ENCODE peak calls at places on chromosomes 6 and 20, in six cellular contexts. O, D, M, N, P and R are unnamed samples. For H3K4me1, the result is how much of the 10 kb centered on the place peaks cover.

GRCh38 chr6:154847318-154847717 is 114.1 kb downstream of the SCAF8 start:
- DNase-seq in M (no peak), N (no peak), O (no peak), D (no peak), P (no peak), R (no peak)

GRCh38 chr6:3900744-3901351 is 51.7 kb downstream of the FAM50B start:
- DNase-seq in P (no peak), O (no peak), N (no peak), D (peak), M (no peak), R (no peak)

GRCh38 chr6:65149841-65150240 is 557.2 kb downstream of the EYS start:
- DNase-seq in M (no peak), P (no peak), D (no peak), O (no peak), N (no peak), R (no peak)

GRCh38 chr6:42079941-42080464 is 29.7 kb downstream of the TAF8 start:
- DNase-seq in M (no peak), P (no peak), D (no peak), O (no peak), N (no peak), R (peak)

GRCh38 chr6:15474196-15474595 is 188.6 kb downstream of the DTNBP1 start:
- DNase-seq in P (no peak), M (no peak), D (peak), O (no peak), N (no peak), R (peak)

GRCh38 chr6:41288025-41288777 is 1.7 kb upstream of the TREM1 start:
- DNase-seq in O (no peak), M (peak), N (no peak), P (no peak), D (peak), R (peak)

GRCh38 chr6:106360989-106361430 is 493 bp downstream of the CRYBG1 start:
- DNase-seq in D (peak), O (no peak), M (peak), N (no peak), P (peak), R (peak)

GRCh38 chr6:169371344-169372144 is 117.9 kb upstream of the THBS2 start:
- DNase-seq in P (no peak), D (no peak), N (no peak), O (no peak), M (peak), R (peak)

GRCh38 chr6:30263734-30264133 is 50.5 kb upstream of the TRIM26 start:
- DNase-seq in M (peak), D (peak), N (no peak), O (no peak), P (no peak), R (peak)

GRCh38 chr6:79943133-79943532 is 4.2 kb downstream of the ELOVL4 start:
- DNase-seq in O (no peak), N (no peak), D (no peak), P (no peak), M (no peak), R (no peak)

GRCh38 chr6:169981568-169981967 is 230.1 kb downstream of the ERMARD start:
- DNase-seq in M (no peak), N (no peak), P (no peak), D (no peak), O (no peak), R (no peak)

GRCh38 chr6:158642097-158642601 is 2.4 kb downstream of the DYNLT1 start:
- DNase-seq in O (peak), N (no peak), M (peak), P (no peak), D (peak), R (no peak)

GRCh38 chr6:121652223-121652622 is 216.8 kb downstream of the GJA1 start:
- DNase-seq in N (no peak), O (no peak), M (no peak), D (no peak), P (no peak), R (no peak)
- H3K4me3 ChIP-seq in N (no peak), O (no peak), M (no peak), D (no peak), P (no peak), R (no peak)

GRCh38 chr20:38581013-38581412 is at the start of gene ADIG:
- DNase-seq in M (no peak), O (peak), D (peak), N (no peak), P (peak), R (peak)
- H3K4me1 ChIP-seq in M (under half), O (under half), D (under half), N (under half), P (under half), R (under half)

DNA sequence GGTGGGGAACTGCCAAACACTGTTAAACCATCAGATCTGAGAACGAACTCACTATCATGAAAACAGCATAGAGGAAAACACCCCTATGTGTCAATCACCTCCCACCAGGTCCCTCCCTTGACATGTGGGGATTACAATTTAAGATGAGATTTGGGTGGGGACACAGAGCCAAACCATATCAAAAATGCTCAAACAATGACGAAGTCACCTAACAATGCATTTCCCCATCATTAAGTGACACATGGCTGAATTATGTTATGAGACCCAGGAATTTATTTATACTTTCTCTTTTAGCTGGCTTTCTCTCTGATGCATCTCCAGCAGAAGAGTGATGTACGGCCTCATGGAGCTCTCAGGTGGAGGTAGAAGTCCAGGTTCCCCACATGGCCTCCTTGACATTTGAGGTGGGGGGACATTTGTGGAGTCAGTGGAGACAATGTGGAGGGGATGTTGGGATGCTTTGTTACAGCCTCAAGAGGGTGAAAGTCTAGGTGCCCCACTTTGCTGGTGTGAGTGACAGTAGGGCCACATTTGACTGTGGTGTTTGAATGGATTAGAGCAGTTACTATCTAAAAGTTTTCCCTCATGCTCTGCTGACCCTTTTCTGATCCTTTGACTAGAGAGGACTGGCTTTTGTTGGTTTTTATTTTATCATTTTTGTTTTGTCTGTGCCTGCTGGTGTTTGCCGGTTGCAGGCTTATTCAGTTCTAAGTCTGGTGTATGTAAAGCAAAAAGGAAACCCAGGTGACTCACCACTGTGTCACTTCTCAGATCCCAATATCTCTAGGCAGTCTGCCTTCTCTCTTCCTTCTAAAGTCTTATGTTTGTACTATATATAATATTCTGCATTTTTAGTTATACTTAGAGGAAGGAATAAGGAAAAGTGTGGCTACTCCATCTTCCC is 18.5 kb upstream of the DCBLD1 start:
- DNase-seq in D (peak), M (peak), O (no peak), P (no peak), N (no peak), R (no peak)
- H3K4me3 ChIP-seq in D (no peak), M (no peak), O (no peak), P (no peak), N (no peak), R (no peak)

GRCh38 chr20:57627972-57628650 is 7.9 kb upstream of the ZBP1 start:
- DNase-seq in O (peak), M (peak), P (peak), N (peak), D (no peak), R (no peak)

GRCh38 chr20:57624124-57624523 is 3.9 kb upstream of the ZBP1 start:
- DNase-seq in N (no peak), O (no peak), M (no peak), D (no peak), P (no peak), R (no peak)

GRCh38 chr20:57625181-57625958 is 5.1 kb upstream of the ZBP1 start:
- DNase-seq in O (no peak), D (no peak), N (no peak), P (peak), M (no peak), R (no peak)

GRCh38 chr20:57627339-57627738 is 7.1 kb upstream of the ZBP1 start:
- DNase-seq in N (no peak), O (no peak), M (no peak), D (no peak), P (peak), R (no peak)

GRCh38 chr20:57625978-57626377 is 5.8 kb upstream of the ZBP1 start:
- DNase-seq in O (no peak), P (no peak), N (no peak), M (no peak), D (no peak), R (no peak)
- H3K4me1 ChIP-seq in O (under half), P (under half), N (under half), M (under half), D (under half), R (under half)

GRCh38 chr6:151393410-151393809 is 2.1 kb upstream of the ZBTB2 start:
- DNase-seq in M (no peak), O (no peak), D (no peak), N (no peak), P (no peak), R (no peak)

GRCh38 chr6:151391021-151391470 is 313 bp downstream of the ZBTB2 start:
- DNase-seq in D (no peak), N (peak), P (peak), O (peak), M (peak), R (peak)

GRCh38 chr6:151391471-151392428 is at the start of gene ZBTB2:
- DNase-seq in P (peak), N (peak), D (peak), O (peak), M (peak), R (peak)

GRCh38 chr6:151390276-151391020 is 911 bp downstream of the ZBTB2 start:
- DNase-seq in P (peak), N (peak), O (peak), D (peak), M (peak), R (peak)

GRCh38 chr6:151392429-151392828 is 1.1 kb upstream of the ZBTB2 start:
- DNase-seq in N (no peak), P (no peak), O (no peak), M (no peak), D (no peak), R (no peak)
- H3K4me3 ChIP-seq in N (peak), P (peak), O (peak), M (peak), D (peak), R (peak)